ENCODE peak calls at places on chromosomes 4 and X, in seven cellular contexts. One of them, this sample, is unnamed.

GRCh38 chrX:154815274-154815818 is 10.1 kb upstream of the MPP1 start:
- DNase-seq in stomach: no peak
- DNase-seq in endothelial cell of umbilical vein: peak
- DNase-seq in A549: no peak
- DNase-seq in transverse colon: no peak
- DNase-seq in HepG2: no peak
- DNase-seq in sigmoid colon: no peak
- DNase-seq in this sample: no peak

GRCh38 chr4:38832624-38833528 is 23.7 kb downstream of the TLR6 start:
- DNase-seq in stomach: no peak
- DNase-seq in endothelial cell of umbilical vein: no peak
- DNase-seq in A549: no peak
- DNase-seq in transverse colon: no peak
- DNase-seq in HepG2: no peak
- DNase-seq in sigmoid colon: no peak
- DNase-seq in this sample: no peak

GRCh38 chr4:71468086-71468485 is 129.3 kb downstream of the SLC4A4 start:
- DNase-seq in stomach: no peak
- DNase-seq in endothelial cell of umbilical vein: no peak
- DNase-seq in A549: no peak
- DNase-seq in transverse colon: no peak
- DNase-seq in HepG2: no peak
- DNase-seq in sigmoid colon: no peak
- DNase-seq in this sample: no peak

GRCh38 chr4:26130173-26130572 is 190.6 kb upstream of the RBPJ start:
- DNase-seq in stomach: no peak
- DNase-seq in endothelial cell of umbilical vein: no peak
- DNase-seq in A549: no peak
- DNase-seq in transverse colon: no peak
- DNase-seq in HepG2: no peak
- DNase-seq in sigmoid colon: no peak
- DNase-seq in this sample: no peak

GRCh38 chrX:136714626-136715599 is 65.8 kb downstream of the ARHGEF6 start:
- DNase-seq in stomach: no peak
- DNase-seq in endothelial cell of umbilical vein: no peak
- DNase-seq in A549: no peak
- DNase-seq in transverse colon: no peak
- DNase-seq in HepG2: no peak
- DNase-seq in sigmoid colon: no peak
- DNase-seq in this sample: no peak

GRCh38 chr4:25069014-25069413 is 38.3 kb upstream of the LGI2 start:
- DNase-seq in stomach: peak
- DNase-seq in endothelial cell of umbilical vein: no peak
- DNase-seq in A549: peak
- DNase-seq in transverse colon: no peak
- DNase-seq in HepG2: peak
- DNase-seq in sigmoid colon: no peak
- DNase-seq in this sample: no peak

GRCh38 chr4:105990933-105991332 is 95.7 kb downstream of the NPNT start:
- DNase-seq in stomach: peak
- DNase-seq in endothelial cell of umbilical vein: peak
- DNase-seq in A549: peak
- DNase-seq in transverse colon: peak
- DNase-seq in HepG2: no peak
- DNase-seq in sigmoid colon: peak
- DNase-seq in this sample: peak

GRCh38 chr4:68499021-68499420 is 51.8 kb downstream of the TMPRSS11E start:
- DNase-seq in stomach: no peak
- DNase-seq in endothelial cell of umbilical vein: no peak
- DNase-seq in A549: no peak
- DNase-seq in transverse colon: no peak
- DNase-seq in HepG2: no peak
- DNase-seq in sigmoid colon: no peak
- DNase-seq in this sample: no peak

GRCh38 chr4:74223801-74224200 is 65.9 kb downstream of the MTHFD2L start:
- DNase-seq in stomach: no peak
- DNase-seq in endothelial cell of umbilical vein: peak
- DNase-seq in A549: no peak
- DNase-seq in transverse colon: no peak
- DNase-seq in HepG2: no peak
- DNase-seq in sigmoid colon: no peak
- DNase-seq in this sample: no peak

GRCh38 chr4:45350438-45350837 is 624.1 kb upstream of the GNPDA2 start:
- DNase-seq in stomach: no peak
- DNase-seq in endothelial cell of umbilical vein: no peak
- DNase-seq in A549: no peak
- DNase-seq in transverse colon: no peak
- DNase-seq in HepG2: no peak
- DNase-seq in sigmoid colon: no peak
- DNase-seq in this sample: no peak

GRCh38 chrX:130114141-130114561 is 3.9 kb upstream of the ELF4 start:
- DNase-seq in stomach: no peak
- DNase-seq in endothelial cell of umbilical vein: no peak
- DNase-seq in A549: no peak
- DNase-seq in transverse colon: no peak
- DNase-seq in HepG2: no peak
- DNase-seq in sigmoid colon: no peak
- DNase-seq in this sample: no peak

GRCh38 chr4:85142451-85142850 is 176.0 kb upstream of the WDFY3 start:
- DNase-seq in stomach: no peak
- DNase-seq in endothelial cell of umbilical vein: no peak
- DNase-seq in A549: no peak
- DNase-seq in transverse colon: no peak
- DNase-seq in HepG2: no peak
- DNase-seq in sigmoid colon: no peak
- DNase-seq in this sample: no peak

DNA sequence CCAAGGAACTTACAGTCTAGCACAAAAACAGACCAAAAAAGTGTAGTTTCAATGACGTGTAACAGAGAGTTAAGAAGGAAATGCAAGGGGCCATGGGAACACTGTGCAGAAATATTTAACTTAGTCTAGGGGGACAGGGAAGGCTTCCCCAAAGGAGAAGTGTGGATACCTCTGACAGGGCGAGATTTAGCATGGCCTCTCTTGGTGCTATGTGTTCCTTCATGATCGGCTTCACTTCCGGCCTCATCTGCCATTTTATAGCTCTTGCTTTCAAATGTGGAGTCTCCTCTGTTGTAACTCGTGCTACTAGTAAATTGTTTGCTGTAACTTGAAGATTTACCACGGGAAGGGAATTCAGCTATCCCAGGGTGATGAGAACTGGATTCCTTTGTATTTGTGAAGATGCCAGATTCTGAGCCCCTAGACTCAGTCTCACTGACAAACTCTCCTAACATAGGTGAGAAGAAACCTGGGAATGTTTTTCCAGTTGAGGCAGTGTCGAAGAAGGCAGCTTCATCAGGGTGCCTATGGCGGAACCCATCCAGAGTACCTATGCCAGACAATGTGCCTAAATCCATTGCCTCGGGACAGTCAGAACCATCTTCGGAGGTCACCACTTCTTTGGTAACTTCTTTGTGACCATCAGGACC is 5.0 kb downstream of the FGA start:
- DNase-seq in stomach: no peak
- DNase-seq in endothelial cell of umbilical vein: no peak
- DNase-seq in A549: no peak
- DNase-seq in transverse colon: no peak
- DNase-seq in HepG2: no peak
- DNase-seq in sigmoid colon: no peak
- DNase-seq in this sample: no peak
- TF ChIP-seq POLR2A in stomach: no peak
- TF ChIP-seq POLR2A in endothelial cell of umbilical vein: no peak
- TF ChIP-seq POLR2A in A549: no peak
- TF ChIP-seq POLR2A in transverse colon: no peak
- TF ChIP-seq POLR2A in HepG2: peak
- TF ChIP-seq POLR2A in sigmoid colon: no peak
- TF ChIP-seq POLR2A in this sample: no peak

DNA sequence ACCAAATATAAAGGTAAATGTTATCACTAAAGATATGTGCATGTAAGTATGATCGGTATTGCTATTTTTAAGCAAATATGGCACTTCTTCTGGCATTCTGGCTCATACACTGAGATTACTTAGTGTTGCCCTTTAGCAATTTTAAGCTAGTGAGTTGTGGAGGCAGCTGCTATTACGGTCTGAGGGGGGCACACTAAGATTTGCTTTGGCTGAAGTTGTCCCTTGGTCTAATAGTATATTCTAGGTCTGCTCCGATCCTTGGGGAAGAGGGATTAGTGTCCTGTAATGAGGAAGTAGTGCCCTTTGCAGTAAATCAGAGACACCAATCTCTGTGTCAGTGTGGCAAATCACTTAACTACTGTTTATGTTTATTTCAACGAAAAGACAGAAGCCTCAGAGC is 196.5 kb upstream of the FTHL17 start:
- DNase-seq in stomach: no peak
- DNase-seq in endothelial cell of umbilical vein: no peak
- DNase-seq in A549: no peak
- DNase-seq in transverse colon: no peak
- DNase-seq in HepG2: peak
- DNase-seq in sigmoid colon: no peak
- DNase-seq in this sample: no peak
- TF ChIP-seq CTCF in stomach: no peak
- TF ChIP-seq CTCF in endothelial cell of umbilical vein: no peak
- TF ChIP-seq CTCF in A549: no peak
- TF ChIP-seq CTCF in transverse colon: no peak
- TF ChIP-seq CTCF in HepG2: peak
- TF ChIP-seq CTCF in sigmoid colon: no peak
- TF ChIP-seq CTCF in this sample: no peak

GRCh38 chr4:53162926-53163325 is 202.9 kb downstream of the SCFD2 start:
- DNase-seq in stomach: no peak
- DNase-seq in endothelial cell of umbilical vein: no peak
- DNase-seq in A549: no peak
- DNase-seq in transverse colon: no peak
- DNase-seq in HepG2: no peak
- DNase-seq in sigmoid colon: no peak
- DNase-seq in this sample: no peak
- H3K4me3 ChIP-seq in stomach: no peak
- H3K4me3 ChIP-seq in endothelial cell of umbilical vein: no peak
- H3K4me3 ChIP-seq in A549: no peak
- H3K4me3 ChIP-seq in transverse colon: no peak
- H3K4me3 ChIP-seq in HepG2: no peak
- H3K4me3 ChIP-seq in sigmoid colon: no peak
- H3K4me3 ChIP-seq in this sample: no peak

DNA sequence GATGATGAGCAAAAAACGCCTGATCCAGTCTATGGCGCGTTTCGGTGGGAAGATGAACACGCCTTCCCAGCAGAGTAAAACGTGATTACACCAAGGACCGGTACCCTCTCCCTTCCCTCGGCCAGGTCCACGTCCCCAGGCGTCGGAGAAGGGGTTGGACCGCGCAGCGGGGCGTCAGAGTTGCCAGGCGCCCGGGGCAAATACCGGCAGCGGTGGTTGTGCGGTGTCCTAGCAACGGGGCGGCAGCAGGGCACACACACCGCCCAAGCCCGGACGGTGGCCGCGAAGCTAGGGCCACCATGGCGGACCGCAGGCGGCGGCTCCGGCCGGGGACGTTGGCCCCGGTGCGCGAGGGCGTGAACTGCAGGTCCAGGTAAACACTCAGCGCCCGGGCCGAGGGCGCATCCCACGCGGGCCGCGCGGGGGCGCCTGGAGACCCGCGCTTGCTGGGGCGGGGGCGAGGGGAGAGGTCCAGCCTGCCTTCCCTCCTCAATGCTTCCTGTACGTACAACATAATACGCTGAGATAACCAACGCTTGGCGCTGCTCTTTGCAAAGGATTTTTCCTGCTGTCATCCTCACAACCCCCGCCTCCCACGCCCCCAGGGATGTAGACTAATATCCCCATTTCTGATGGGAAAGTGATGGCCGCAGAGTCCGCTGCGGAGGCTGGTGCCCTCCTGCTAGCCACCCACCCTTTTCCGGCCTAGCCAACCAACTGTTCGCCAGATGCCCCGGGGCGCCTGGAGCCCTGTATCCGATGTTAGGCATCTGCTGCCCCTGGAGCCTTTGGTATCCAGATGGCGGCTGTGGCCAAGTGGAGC is at the start of gene FAM47E:
- DNase-seq in stomach: peak
- DNase-seq in endothelial cell of umbilical vein: peak
- DNase-seq in A549: peak
- DNase-seq in transverse colon: peak
- DNase-seq in HepG2: peak
- DNase-seq in sigmoid colon: peak
- DNase-seq in this sample: peak
- TF ChIP-seq POLR2A in stomach: no peak
- TF ChIP-seq POLR2A in endothelial cell of umbilical vein: no peak
- TF ChIP-seq POLR2A in A549: no peak
- TF ChIP-seq POLR2A in transverse colon: peak
- TF ChIP-seq POLR2A in HepG2: no peak
- TF ChIP-seq POLR2A in sigmoid colon: no peak
- TF ChIP-seq POLR2A in this sample: peak